ENCODE peak calls at places on chromosomes 13 and 19, in eight cellular contexts. N is NCI-H2081, B is heart left ventricle, A is brain microvascular endothelial cell, U is Ammon's horn, C is NCI-H226, S is NCI-H1092, Z is fibroblast of mammary gland. I is an unnamed sample.

GRCh38 chr13:42893346-42893745 is 98.7 kb downstream of the EPSTI1 start:
- DNase-seq in U (no peak), C (peak; percentile 44), S (no peak), Z (peak; percentile 96), A (peak; percentile 53), N (no peak), B (no peak), I (no peak)

GRCh38 chr19:47428177-47428894 is 9.0 kb upstream of the MEIS3 start:
- DNase-seq in B (peak; percentile 89), S (peak; percentile 78), A (peak; percentile 96), U (peak; percentile 98), Z (peak; percentile 96), C (peak; percentile 98), N (peak; percentile 95), I (peak; percentile 87)

GRCh38 chr19:35328851-35329285 is at the start of gene CD22:
- DNase-seq in U (no peak), B (no peak), S (no peak), A (no peak), N (no peak), C (no peak), Z (no peak), I (no peak)

GRCh38 chr13:80048802-80049201 is 292.1 kb downstream of the SPRY2 start:
- DNase-seq in Z (peak; percentile 99), A (peak; percentile 99), U (peak; percentile 91), C (peak; percentile 93), B (peak; percentile 91), S (peak; percentile 28), N (peak; percentile 69), I (no peak)

GRCh38 chr13:113805431-113806103 is 46.5 kb downstream of the TMEM255B start:
- DNase-seq in C (no peak), A (no peak), N (no peak), B (no peak), Z (no peak), U (no peak), S (no peak), I (no peak)

GRCh38 chr19:45973564-45974338 is at the start of gene NOVA2:
- DNase-seq in U (peak; percentile 95), B (peak; percentile 82), C (peak; percentile 64), A (peak; percentile 56), Z (peak; percentile 51), N (peak; percentile 59), S (peak; percentile 56), I (no peak)

GRCh38 chr13:112320303-112320702 is 55.9 kb upstream of the SPACA7 start:
- DNase-seq in A (no peak), B (no peak), S (no peak), N (no peak), C (no peak), U (no peak), Z (no peak), I (no peak)

GRCh38 chr13:20901668-20902437 is 693 bp downstream of the XPO4 start:
- DNase-seq in A (no peak), S (peak; percentile 15), Z (peak; percentile 38), B (peak; percentile 31), N (peak; percentile 30), U (peak; percentile 12), C (no peak), I (peak; percentile 17)

GRCh38 chr13:31476266-31476665 is 263.1 kb upstream of the RXFP2 start:
- DNase-seq in S (no peak), B (no peak), C (peak; percentile 84), N (no peak), Z (peak; percentile 81), A (peak; percentile 98), U (no peak), I (no peak)

GRCh38 chr13:29758591-29759114 is 91.8 kb downstream of the UBL3 start:
- DNase-seq in U (peak; percentile 72), A (peak; percentile 18), N (no peak), S (no peak), Z (no peak), B (peak; percentile 13), C (no peak), I (peak; percentile 17)

GRCh38 chr13:45630791-45631190 is 15.3 kb upstream of the ERICH6B start:
- DNase-seq in Z (no peak), A (no peak), C (peak; percentile 79), S (no peak), N (no peak), U (no peak), B (no peak), I (no peak)

GRCh38 chr13:110138700-110139036 is 168.3 kb downstream of the COL4A1 start:
- DNase-seq in B (no peak), N (no peak), S (no peak), A (no peak), Z (no peak), U (no peak), C (no peak), I (no peak)

GRCh38 chr19:34686455-34686854 is 9.0 kb downstream of the ZNF302 start:
- DNase-seq in S (no peak), U (no peak), N (no peak), B (no peak), A (no peak), Z (no peak), C (no peak), I (no peak)

I was measured in T-helper 1 cell.